ENCODE peak calls at places on chromosomes 12 and 14, in seven cellular contexts. One of them, this sample, is unnamed.

GRCh38 chr14:64983439-64984310 is 3.0 kb upstream of the FNTB start:
- DNase-seq in stimulated activated CD8-positive, alpha-beta memory T cell treated with anti-CD3 and anti-CD28 coated beads, Interleukin-2, amount 100 ng/mL, for 1 hour: no peak
- DNase-seq in stimulated activated CD4-positive, alpha-beta T cell treated with anti-CD3 and anti-CD28 coated beads, Interleukin-15, amount 100 ng/mL, for 1 hour: no peak
- DNase-seq in D341Med: peak; percentile 50
- DNase-seq in WTC11: no peak
- DNase-seq in lung microvascular endothelial cell: peak; percentile 69
- DNase-seq in GM13976: peak; percentile 62
- DNase-seq in this sample: no peak

GRCh38 chr14:55449116-55449515 is 8.7 kb upstream of the TBPL2 start:
- DNase-seq in stimulated activated CD8-positive, alpha-beta memory T cell treated with anti-CD3 and anti-CD28 coated beads, Interleukin-2, amount 100 ng/mL, for 1 hour: no peak
- DNase-seq in stimulated activated CD4-positive, alpha-beta T cell treated with anti-CD3 and anti-CD28 coated beads, Interleukin-15, amount 100 ng/mL, for 1 hour: no peak
- DNase-seq in D341Med: no peak
- DNase-seq in WTC11: no peak
- DNase-seq in lung microvascular endothelial cell: no peak
- DNase-seq in GM13976: no peak
- DNase-seq in this sample: no peak

GRCh38 chr12:130421896-130422295 is 84.2 kb downstream of the PIWIL1 start:
- DNase-seq in stimulated activated CD8-positive, alpha-beta memory T cell treated with anti-CD3 and anti-CD28 coated beads, Interleukin-2, amount 100 ng/mL, for 1 hour: no peak
- DNase-seq in stimulated activated CD4-positive, alpha-beta T cell treated with anti-CD3 and anti-CD28 coated beads, Interleukin-15, amount 100 ng/mL, for 1 hour: no peak
- DNase-seq in D341Med: no peak
- DNase-seq in WTC11: no peak
- DNase-seq in lung microvascular endothelial cell: no peak
- DNase-seq in GM13976: no peak
- DNase-seq in this sample: no peak

GRCh38 chr12:6450869-6451347 is 934 bp upstream of the TAPBPL start:
- DNase-seq in stimulated activated CD8-positive, alpha-beta memory T cell treated with anti-CD3 and anti-CD28 coated beads, Interleukin-2, amount 100 ng/mL, for 1 hour: no peak
- DNase-seq in stimulated activated CD4-positive, alpha-beta T cell treated with anti-CD3 and anti-CD28 coated beads, Interleukin-15, amount 100 ng/mL, for 1 hour: no peak
- DNase-seq in D341Med: no peak
- DNase-seq in WTC11: no peak
- DNase-seq in lung microvascular endothelial cell: no peak
- DNase-seq in GM13976: no peak
- DNase-seq in this sample: no peak

GRCh38 chr12:31658743-31659086 is 773 bp upstream of the ETFBKMT start:
- DNase-seq in stimulated activated CD8-positive, alpha-beta memory T cell treated with anti-CD3 and anti-CD28 coated beads, Interleukin-2, amount 100 ng/mL, for 1 hour: no peak
- DNase-seq in stimulated activated CD4-positive, alpha-beta T cell treated with anti-CD3 and anti-CD28 coated beads, Interleukin-15, amount 100 ng/mL, for 1 hour: no peak
- DNase-seq in D341Med: no peak
- DNase-seq in WTC11: no peak
- DNase-seq in lung microvascular endothelial cell: no peak
- DNase-seq in GM13976: no peak
- DNase-seq in this sample: no peak

GRCh38 chr12:71439613-71440392 is at the start of gene LGR5:
- DNase-seq in stimulated activated CD8-positive, alpha-beta memory T cell treated with anti-CD3 and anti-CD28 coated beads, Interleukin-2, amount 100 ng/mL, for 1 hour: no peak
- DNase-seq in stimulated activated CD4-positive, alpha-beta T cell treated with anti-CD3 and anti-CD28 coated beads, Interleukin-15, amount 100 ng/mL, for 1 hour: no peak
- DNase-seq in D341Med: peak; percentile 76
- DNase-seq in WTC11: peak; percentile 63
- DNase-seq in lung microvascular endothelial cell: peak; percentile 21
- DNase-seq in GM13976: peak; percentile 45
- DNase-seq in this sample: no peak

GRCh38 chr12:102484017-102484731 is 3.8 kb upstream of the IGF1 start:
- DNase-seq in stimulated activated CD8-positive, alpha-beta memory T cell treated with anti-CD3 and anti-CD28 coated beads, Interleukin-2, amount 100 ng/mL, for 1 hour: peak; percentile 9
- DNase-seq in stimulated activated CD4-positive, alpha-beta T cell treated with anti-CD3 and anti-CD28 coated beads, Interleukin-15, amount 100 ng/mL, for 1 hour: peak; percentile 8
- DNase-seq in D341Med: peak; percentile 71
- DNase-seq in WTC11: peak; percentile 51
- DNase-seq in lung microvascular endothelial cell: peak; percentile 62
- DNase-seq in GM13976: peak; percentile 31
- DNase-seq in this sample: peak; percentile 8

GRCh38 chr12:111635524-111635923 is 36.4 kb upstream of the ATXN2 start:
- DNase-seq in stimulated activated CD8-positive, alpha-beta memory T cell treated with anti-CD3 and anti-CD28 coated beads, Interleukin-2, amount 100 ng/mL, for 1 hour: no peak
- DNase-seq in stimulated activated CD4-positive, alpha-beta T cell treated with anti-CD3 and anti-CD28 coated beads, Interleukin-15, amount 100 ng/mL, for 1 hour: no peak
- DNase-seq in D341Med: no peak
- DNase-seq in WTC11: no peak
- DNase-seq in lung microvascular endothelial cell: peak; percentile 7
- DNase-seq in GM13976: no peak
- DNase-seq in this sample: no peak

GRCh38 chr12:51183816-51184215 is 10.9 kb upstream of the TFCP2 start:
- DNase-seq in stimulated activated CD8-positive, alpha-beta memory T cell treated with anti-CD3 and anti-CD28 coated beads, Interleukin-2, amount 100 ng/mL, for 1 hour: no peak
- DNase-seq in stimulated activated CD4-positive, alpha-beta T cell treated with anti-CD3 and anti-CD28 coated beads, Interleukin-15, amount 100 ng/mL, for 1 hour: no peak
- DNase-seq in D341Med: peak; percentile 87
- DNase-seq in WTC11: peak; percentile 26
- DNase-seq in lung microvascular endothelial cell: peak; percentile 19
- DNase-seq in GM13976: no peak
- DNase-seq in this sample: no peak

GRCh38 chr14:82047777-82048470 is 514.3 kb upstream of the SEL1L start:
- DNase-seq in stimulated activated CD8-positive, alpha-beta memory T cell treated with anti-CD3 and anti-CD28 coated beads, Interleukin-2, amount 100 ng/mL, for 1 hour: no peak
- DNase-seq in stimulated activated CD4-positive, alpha-beta T cell treated with anti-CD3 and anti-CD28 coated beads, Interleukin-15, amount 100 ng/mL, for 1 hour: no peak
- DNase-seq in D341Med: no peak
- DNase-seq in WTC11: no peak
- DNase-seq in lung microvascular endothelial cell: no peak
- DNase-seq in GM13976: no peak
- DNase-seq in this sample: no peak